ENCODE peak calls at places on chromosome 13, in seven cellular contexts. R is HCT116, C is H1, U is K562, Z is GM12878, J is HepG2, X is SK-N-SH. B is an unnamed sample.
A peak's percentile ranks its signal among the peaks of the same experiment; 100 is the strongest.

GRCh38 chr13:112869202-112870061 is 99.6 kb upstream of the MCF2L start:
- DNase-seq in Z (no peak), J (no peak), C (no peak), X (no peak), U (no peak), R (no peak), B (no peak)

GRCh38 chr13:77544765-77545316 is 9.3 kb downstream of the SCEL start:
- DNase-seq in C (no peak), Z (no peak), X (no peak), J (no peak), R (no peak), U (no peak), B (no peak)

GRCh38 chr13:20654156-20654555 is 49.3 kb upstream of the IL17D start:
- DNase-seq in Z (no peak), C (no peak), R (no peak), J (no peak), U (no peak), X (no peak), B (no peak)

GRCh38 chr13:30346159-30346788 is 38.9 kb upstream of the KATNAL1 start:
- DNase-seq in J (no peak), X (no peak), U (no peak), C (no peak), Z (peak; percentile 64), R (no peak), B (no peak)

GRCh38 chr13:99371956-99372355 is 64.8 kb upstream of the GPR183 start:
- DNase-seq in C (no peak), Z (no peak), R (no peak), J (no peak), U (no peak), X (no peak), B (no peak)

GRCh38 chr13:21637296-21637695 is 33.3 kb upstream of the MICU2 start:
- DNase-seq in U (peak; percentile 31), Z (no peak), J (peak; percentile 50), R (peak; percentile 94), X (no peak), C (no peak), B (no peak)

GRCh38 chr13:54301085-54301484 is 1272.5 kb downstream of the OLFM4 start:
- DNase-seq in R (no peak), J (no peak), Z (no peak), U (no peak), C (no peak), X (no peak), B (no peak)

GRCh38 chr13:72384186-72384823 is 343.1 kb downstream of the MZT1 start:
- DNase-seq in X (no peak), U (no peak), J (peak; percentile 14), R (no peak), C (no peak), Z (no peak), B (no peak)

GRCh38 chr13:42497798-42498197 is 76.2 kb upstream of the TNFSF11 start:
- DNase-seq in C (no peak), J (no peak), Z (peak; percentile 88), U (no peak), R (no peak), X (no peak), B (no peak)

GRCh38 chr13:60591348-60591747 is 194.3 kb downstream of the TDRD3 start:
- DNase-seq in X (no peak), J (no peak), R (no peak), C (no peak), U (no peak), Z (no peak), B (no peak)

GRCh38 chr13:34011552-34012085 is 193.7 kb downstream of the RFC3 start:
- DNase-seq in J (peak; percentile 96), R (no peak), U (no peak), C (no peak), Z (no peak), X (no peak), B (no peak)

GRCh38 chr13:26342898-26343297 is 89.0 kb downstream of the CDK8 start:
- DNase-seq in Z (no peak), R (no peak), X (peak; percentile 52), C (no peak), U (no peak), J (no peak), B (no peak)

GRCh38 chr13:110536006-110536693 is 25.4 kb downstream of the RAB20 start:
- DNase-seq in J (no peak), C (no peak), U (no peak), X (no peak), R (no peak), Z (no peak), B (no peak)
- TF ChIP-seq YY1 in J (no peak), C (no peak), U (no peak), X (no peak), R (no peak), Z (no peak), B (no peak)

GRCh38 chr13:80716610-80717081 is 375.7 kb upstream of the SPRY2 start:
- DNase-seq in X (no peak), C (peak; percentile 46), R (no peak), U (no peak), Z (no peak), J (no peak), B (peak; percentile 57)
- TF ChIP-seq YY1 in X (no peak), C (no peak), R (no peak), U (no peak), Z (no peak), J (no peak), B (no peak)

GRCh38 chr13:44429311-44429710 is 55.7 kb downstream of the SERP2 start:
- DNase-seq in U (no peak), X (no peak), J (peak; percentile 67), C (no peak), Z (no peak), R (no peak), B (no peak)
- TF ChIP-seq YY1 in U (no peak), X (no peak), J (no peak), C (no peak), Z (no peak), R (no peak), B (no peak)

DNA sequence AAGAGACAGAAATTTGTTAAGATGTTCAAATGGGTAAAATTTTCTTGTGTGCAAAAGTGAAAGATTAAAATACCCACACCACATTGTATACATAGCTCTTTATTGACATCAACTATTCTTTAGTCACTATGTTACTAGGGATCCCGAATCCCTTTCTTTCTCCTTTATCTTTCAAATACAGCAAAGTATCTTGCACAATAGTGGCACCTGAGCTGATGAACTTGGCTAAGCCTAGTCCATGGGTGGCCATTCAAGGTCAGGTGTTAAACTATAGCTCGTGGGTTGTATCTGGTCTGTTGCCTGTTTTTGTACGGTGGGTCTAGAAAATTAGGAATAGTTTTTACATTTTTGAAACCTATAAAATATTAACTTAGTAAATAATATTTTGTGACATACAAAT is 210.9 kb downstream of the SLITRK6 start:
- DNase-seq in X (no peak), R (no peak), Z (no peak), U (no peak), J (no peak), C (no peak), B (no peak)
- TF ChIP-seq YY1 in X (no peak), R (no peak), Z (no peak), U (no peak), J (no peak), C (no peak), B (no peak)

GRCh38 chr13:111449041-111449440 is 128.6 kb downstream of the TEX29 start:
- DNase-seq in X (no peak), R (no peak), U (no peak), Z (no peak), C (no peak), J (no peak), B (no peak)
- TF ChIP-seq YY1 in X (no peak), R (no peak), U (no peak), Z (no peak), C (no peak), J (no peak), B (no peak)

GRCh38 chr13:47085346-47085745 is 188.5 kb upstream of the HTR2A start:
- DNase-seq in X (no peak), C (no peak), R (no peak), Z (no peak), J (no peak), U (no peak), B (no peak)
- TF ChIP-seq YY1 in X (no peak), C (no peak), R (no peak), Z (no peak), J (no peak), U (no peak), B (no peak)